ENCODE peak calls at places on chromosomes 12 and 14, in four cellular contexts. G, I, O and P are unnamed samples.

GRCh38 chr12:62900686-62901272 is 34.2 kb downstream of the PPM1H start:
- DNase-seq in O (no peak), I (peak; percentile 91), G (peak; percentile 48), P (no peak)

GRCh38 chr12:25644964-25645363 is 91.9 kb upstream of the LMNTD1 start:
- DNase-seq in I (no peak), G (no peak), O (no peak), P (no peak)

GRCh38 chr14:102795060-102795925 is 18.0 kb downstream of the TRAF3 start:
- DNase-seq in I (peak; percentile 82), O (no peak), G (peak; percentile 28), P (no peak)

GRCh38 chr14:63713765-63714164 is 14.1 kb downstream of the SGPP1 start:
- DNase-seq in O (no peak), G (peak; percentile 37), I (no peak), P (no peak)

GRCh38 chr12:82109243-82109642 is 248.9 kb downstream of the CCDC59 start:
- DNase-seq in O (no peak), G (no peak), I (no peak), P (no peak)

GRCh38 chr12:1171657-1172056 is 180.6 kb downstream of the ERC1 start:
- DNase-seq in I (no peak), O (no peak), G (peak; percentile 35), P (no peak)

GRCh38 chr12:94740601-94741362 is 90.4 kb upstream of the TMCC3 start:
- DNase-seq in I (no peak), O (no peak), G (no peak), P (peak; percentile 39)

GRCh38 chr14:103141117-103141796 is 18.0 kb downstream of the TNFAIP2 start:
- DNase-seq in G (peak; percentile 76), O (no peak), I (peak; percentile 54), P (peak; percentile 90)

GRCh38 chr12:106976013-106976658 is 10.8 kb downstream of the MTERF2 start:
- DNase-seq in G (peak; percentile 45), O (no peak), I (peak; percentile 83), P (no peak)

GRCh38 chr14:95323361-95323760 is 3.7 kb upstream of the CLMN start:
- DNase-seq in G (no peak), O (no peak), I (no peak), P (no peak)

GRCh38 chr12:29146201-29146600 is 2.9 kb upstream of the FAR2 start:
- DNase-seq in O (no peak), G (peak; percentile 34), I (no peak), P (no peak)

GRCh38 chr14:21072102-21072501 is 2.0 kb downstream of the ARHGEF40 start:
- DNase-seq in O (no peak), G (peak; percentile 24), I (no peak), P (no peak)

GRCh38 chr12:1806301-1807106 is 13.9 kb upstream of the LRTM2 start:
- DNase-seq in G (no peak), I (no peak), O (no peak), P (peak; percentile 4)

GRCh38 chr14:103319422-103319821 is 14.6 kb upstream of the EIF5 start:
- DNase-seq in O (peak; percentile 33), G (no peak), I (no peak), P (no peak)

GRCh38 chr12:49783917-49784676 is 42.7 kb downstream of the TMBIM6 start:
- DNase-seq in G (peak; percentile 24), O (no peak), I (no peak), P (no peak)

GRCh38 chr12:52454411-52455201 is 2.7 kb upstream of the KRT6B start:
- DNase-seq in O (no peak), I (no peak), G (no peak), P (no peak)

GRCh38 chr14:73879027-73879426 is 7.6 kb upstream of the ZNF410 start:
- DNase-seq in I (no peak), O (no peak), G (no peak), P (no peak)

GRCh38 chr12:49912345-49912744 is 8.6 kb upstream of the FAIM2 start:
- DNase-seq in O (no peak), I (no peak), G (no peak), P (no peak)

GRCh38 chr14:86057018-86057667 is 527.2 kb downstream of the FLRT2 start:
- DNase-seq in G (no peak), I (peak; percentile 6), O (no peak), P (peak; percentile 30)

GRCh38 chr12:50603817-50604639 is 99.2 kb downstream of the DIP2B start:
- DNase-seq in G (no peak), O (no peak), I (no peak), P (no peak)

GRCh38 chr14:58572092-58572853 is 65.5 kb upstream of the DACT1 start:
- DNase-seq in I (peak; percentile 4), O (no peak), G (no peak), P (no peak)

GRCh38 chr14:94174622-94175402 is 690 bp downstream of the PPP4R4 start:
- DNase-seq in I (no peak), G (no peak), O (no peak), P (peak; percentile 50)

GRCh38 chr12:14211829-14212455 is 153.5 kb upstream of the ATF7IP start:
- DNase-seq in I (no peak), G (no peak), O (no peak), P (no peak)

GRCh38 chr12:93908846-93909592 is 231.8 kb downstream of the CRADD start:
- DNase-seq in G (no peak), I (no peak), O (no peak), P (no peak)

GRCh38 chr14:97178781-97179180 is 381.6 kb downstream of the VRK1 start:
- DNase-seq in O (no peak), G (no peak), I (no peak), P (no peak)

GRCh38 chr14:23579739-23580138 is 1.1 kb upstream of the JPH4 start:
- DNase-seq in G (no peak), O (no peak), I (peak; percentile 25), P (no peak)

GRCh38 chr14:105069887-105070759 is 4.9 kb upstream of the GPR132 start:
- DNase-seq in I (no peak), G (peak; percentile 41), O (peak; percentile 98), P (no peak)

GRCh38 chr12:43336962-43337555 is 214.9 kb downstream of the ADAMTS20 start:
- DNase-seq in I (no peak), G (peak; percentile 4), O (no peak), P (no peak)

GRCh38 chr14:89304972-89305703 is 111.9 kb downstream of the FOXN3 start:
- DNase-seq in O (peak; percentile 65), I (no peak), G (no peak), P (no peak)

GRCh38 chr12:72274926-72275325 is 2.8 kb downstream of the TRHDE start:
- DNase-seq in I (peak; percentile 6), O (no peak), G (no peak), P (no peak)

GRCh38 chr14:31902915-31903646 is 174.0 kb upstream of the ARHGAP5 start:
- DNase-seq in G (no peak), I (no peak), O (no peak), P (no peak)

GRCh38 chr14:67221248-67221981 is 19.8 kb upstream of the PALS1 start:
- DNase-seq in G (no peak), I (no peak), O (no peak), P (no peak)

GRCh38 chr14:39956372-39956771 is 524.1 kb upstream of the FBXO33 start:
- DNase-seq in G (no peak), O (no peak), I (no peak), P (no peak)

GRCh38 chr12:43293396-43293795 is 258.6 kb downstream of the ADAMTS20 start:
- DNase-seq in O (no peak), I (no peak), G (no peak), P (no peak)

GRCh38 chr14:106606936-106607335 is 1080.6 kb downstream of the TMEM121 start:
- DNase-seq in O (no peak), G (no peak), I (no peak), P (no peak)

GRCh38 chr12:69916541-69917270 is 91.7 kb downstream of the MYRFL start:
- DNase-seq in I (no peak), G (no peak), O (no peak), P (no peak)

GRCh38 chr12:120229583-120230325 is 28.8 kb upstream of the RPLP0 start:
- DNase-seq in O (no peak), I (no peak), G (no peak), P (peak; percentile 40)

GRCh38 chr12:52181757-52182156 is 10.1 kb downstream of the KRT80 start:
- DNase-seq in G (no peak), O (no peak), I (no peak), P (peak; percentile 36)

DNA sequence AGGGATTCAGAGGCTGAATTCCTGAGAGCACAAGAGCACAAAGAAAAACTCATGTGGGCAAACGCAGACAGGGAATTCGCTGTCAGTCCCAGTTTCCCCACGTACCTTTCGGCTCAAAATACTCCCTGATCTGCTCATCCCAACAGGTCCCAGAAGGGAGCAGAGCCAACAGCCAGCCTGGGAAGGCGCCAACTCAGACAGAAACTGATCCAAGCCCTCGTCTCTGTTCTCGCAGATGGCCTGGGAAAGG is 61.2 kb upstream of the FBRSL1 start:
- DNase-seq in I (peak; percentile 43), O (no peak), G (no peak), P (no peak)
- TF ChIP-seq TCF7 in I (no peak), O (no peak), G (no peak), P (no peak)

DNA sequence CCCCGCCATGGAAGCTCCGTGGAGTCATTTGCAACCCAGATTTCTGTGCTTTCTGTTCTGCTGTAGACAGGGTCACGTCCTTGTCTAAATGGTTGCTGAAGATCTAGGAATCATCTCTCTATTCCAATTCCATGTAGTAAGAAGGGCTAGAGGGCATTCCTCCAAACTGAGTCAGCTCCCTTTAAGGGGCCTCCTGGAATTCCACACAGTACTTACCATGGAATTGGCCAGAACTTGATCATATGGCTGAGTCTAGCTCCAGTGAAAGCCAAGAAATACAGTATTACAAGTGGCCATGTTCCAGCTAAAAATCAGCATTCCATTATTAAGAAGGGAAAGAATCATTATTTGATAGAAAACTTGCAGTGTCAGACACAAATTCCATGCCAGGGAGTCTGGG is 171.9 kb downstream of the PRKCH start:
- DNase-seq in I (no peak), G (no peak), O (no peak), P (no peak)
- TF ChIP-seq TCF7 in I (no peak), G (no peak), O (no peak), P (no peak)

GRCh38 chr12:91565246-91565645 is 382.6 kb upstream of the DCN start:
- DNase-seq in I (no peak), O (no peak), G (peak; percentile 34), P (no peak)
- TF ChIP-seq TCF7 in I (no peak), O (no peak), G (no peak), P (no peak)

GRCh38 chr12:125092872-125093680 is 27.8 kb downstream of the AACS start:
- DNase-seq in G (peak; percentile 30), O (no peak), I (peak; percentile 92), P (no peak)
- TF ChIP-seq TCF7 in G (no peak), O (no peak), I (no peak), P (no peak)

DNA sequence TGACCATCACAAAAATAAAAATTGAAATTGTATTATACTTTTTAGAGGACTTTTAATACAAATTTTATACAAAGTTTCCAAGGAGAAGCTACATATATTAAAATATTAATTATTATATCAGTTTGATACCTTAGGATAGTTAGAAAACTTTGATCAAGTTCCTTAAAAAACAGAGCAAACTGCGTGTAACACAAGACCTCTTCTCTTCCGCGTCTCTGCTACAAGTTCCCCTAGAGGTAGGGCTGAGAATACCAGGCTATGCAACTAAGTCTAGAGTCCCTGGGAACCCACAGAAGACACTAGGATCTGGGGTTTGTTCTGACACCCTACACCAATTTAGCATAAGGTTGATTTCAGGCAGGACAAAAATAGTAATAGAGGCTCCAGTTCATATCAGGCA is 319.0 kb downstream of the FOXG1 start:
- DNase-seq in G (peak; percentile 1), I (peak; percentile 39), O (no peak), P (no peak)
- TF ChIP-seq TCF7 in G (no peak), I (no peak), O (no peak), P (no peak)